ENCODE peak calls at places on chromosome 9, in seven cellular contexts. E is IMR-90, I is left ventricle myocardium inferior, N is heart left ventricle, B is PC-3, O is endodermal cell, A is suprapubic skin. Q is an unnamed sample.

GRCh38 chr9:133060417-133060841 is 1.4 kb upstream of the CEL start:
- DNase-seq in N (no peak), E (no peak), O (peak; percentile 88), B (no peak), A (no peak), I (no peak), Q (no peak)

GRCh38 chr9:89375181-89375760 is 57.0 kb downstream of the SECISBP2 start:
- DNase-seq in B (peak; percentile 2), I (no peak), N (no peak), O (peak; percentile 62), A (no peak), E (no peak), Q (no peak)

GRCh38 chr9:20408513-20408912 is 213.8 kb downstream of the MLLT3 start:
- DNase-seq in A (no peak), E (no peak), B (no peak), N (no peak), I (no peak), O (peak; percentile 52), Q (no peak)

GRCh38 chr9:98851730-98852462 is 44.4 kb downstream of the GALNT12 start:
- DNase-seq in O (no peak), A (no peak), I (no peak), B (peak; percentile 23), N (no peak), E (peak; percentile 49), Q (no peak)

GRCh38 chr9:126620478-126620877 is 6.8 kb downstream of the LMX1B start:
- DNase-seq in E (no peak), N (no peak), I (no peak), O (no peak), A (no peak), B (no peak), Q (no peak)

GRCh38 chr9:127572961-127573727 is 38.9 kb upstream of the STXBP1 start:
- DNase-seq in B (peak; percentile 49), A (no peak), O (no peak), E (peak; percentile 85), N (no peak), I (no peak), Q (no peak)

GRCh38 chr9:34995288-34996060 is 5.9 kb downstream of the DNAJB5 start:
- DNase-seq in B (no peak), E (peak; percentile 55), A (no peak), N (peak; percentile 45), I (no peak), O (no peak), Q (no peak)

GRCh38 chr9:128005938-128006337 is 25.1 kb upstream of the EEIG1 start:
- DNase-seq in B (peak; percentile 24), N (peak; percentile 59), O (no peak), A (no peak), I (peak; percentile 31), E (no peak), Q (no peak)

GRCh38 chr9:104088416-104088815 is 5.7 kb upstream of the SMC2 start:
- DNase-seq in A (no peak), B (no peak), N (no peak), E (peak; percentile 3), O (no peak), I (no peak), Q (no peak)

GRCh38 chr9:103041961-103042360 is 46.8 kb downstream of the CYLC2 start:
- DNase-seq in I (no peak), E (no peak), N (no peak), A (no peak), O (peak; percentile 43), B (no peak), Q (no peak)

GRCh38 chr9:116238225-116238624 is 84.6 kb downstream of the PAPPA start:
- DNase-seq in N (no peak), A (no peak), E (peak; percentile 93), I (no peak), O (no peak), B (peak; percentile 11), Q (no peak)

DNA sequence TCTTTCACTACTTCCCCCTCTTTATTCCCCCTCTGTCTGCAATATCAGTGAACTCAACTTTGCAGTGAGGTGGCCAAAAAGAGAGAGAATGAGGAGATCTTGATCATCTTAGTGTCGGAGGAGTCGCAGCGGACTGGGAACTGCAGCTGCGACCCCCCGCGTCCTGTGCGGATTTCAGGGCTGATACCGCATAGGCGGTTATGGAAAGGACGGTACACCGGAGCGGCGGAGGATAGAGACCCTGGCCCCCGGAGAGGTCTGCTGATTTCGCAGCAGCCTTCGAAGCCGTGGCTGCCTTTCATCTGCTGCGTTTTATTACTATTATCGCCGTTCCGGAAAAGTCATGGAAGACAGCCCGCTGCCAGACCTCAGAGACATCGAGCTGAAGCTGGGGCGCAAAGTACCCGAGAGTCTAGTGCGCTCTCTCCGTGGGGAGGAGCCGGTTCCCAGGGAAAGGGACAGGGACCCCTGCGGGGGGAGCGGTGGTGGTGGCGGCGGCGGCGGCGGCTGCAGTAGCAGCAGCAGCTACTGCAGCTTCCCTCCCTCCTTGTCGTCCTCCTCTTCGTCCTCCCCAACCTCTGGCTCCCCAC is 648 bp downstream of the LURAP1L start:
- DNase-seq in B (no peak), E (no peak), O (no peak), N (no peak), I (peak; percentile 16), A (no peak), Q (peak; percentile 44)
- TF ChIP-seq CTCF in B (no peak), E (no peak), O (no peak), N (no peak), I (no peak), A (no peak), Q (no peak)

GRCh38 chr9:38621434-38622082 is 1.2 kb upstream of the ANKRD18A start:
- DNase-seq in B (peak; percentile 31), E (no peak), N (no peak), I (no peak), A (no peak), O (peak; percentile 81), Q (no peak)
- H3K27ac ChIP-seq in B (peak overlapping the region; percentile 72), E (no peak overlapping the region), N (no peak overlapping the region), I (peak overlapping the region; percentile 63), A (no peak overlapping the region), O (no peak overlapping the region), Q (no peak overlapping the region)

GRCh38 chr9:26725573-26725972 is 167.0 kb downstream of the CAAP1 start:
- DNase-seq in N (no peak), O (no peak), E (no peak), I (no peak), A (no peak), B (no peak), Q (no peak)
- TF ChIP-seq CTCF in N (no peak), O (no peak), E (no peak), I (no peak), A (no peak), B (no peak), Q (no peak)

GRCh38 chr9:136118367-136119258 is at the start of gene TMEM250:
- DNase-seq in I (peak; percentile 95), B (peak; percentile 95), A (peak; percentile 97), N (peak; percentile 98), O (peak; percentile 97), E (peak; percentile 95), Q (peak; percentile 91)

GRCh38 chr9:136115641-136116359 is 2.9 kb downstream of the TMEM250 start:
- DNase-seq in B (no peak), E (no peak), O (no peak), N (no peak), A (no peak), I (no peak), Q (no peak)

GRCh38 chr9:136118061-136118366 is 661 bp downstream of the TMEM250 start:
- DNase-seq in O (no peak), N (no peak), B (no peak), A (no peak), E (no peak), I (peak; percentile 47), Q (no peak)

GRCh38 chr9:136116360-136117098 is 2.1 kb downstream of the TMEM250 start:
- DNase-seq in A (no peak), B (no peak), O (no peak), I (no peak), E (no peak), N (no peak), Q (no peak)

DNA sequence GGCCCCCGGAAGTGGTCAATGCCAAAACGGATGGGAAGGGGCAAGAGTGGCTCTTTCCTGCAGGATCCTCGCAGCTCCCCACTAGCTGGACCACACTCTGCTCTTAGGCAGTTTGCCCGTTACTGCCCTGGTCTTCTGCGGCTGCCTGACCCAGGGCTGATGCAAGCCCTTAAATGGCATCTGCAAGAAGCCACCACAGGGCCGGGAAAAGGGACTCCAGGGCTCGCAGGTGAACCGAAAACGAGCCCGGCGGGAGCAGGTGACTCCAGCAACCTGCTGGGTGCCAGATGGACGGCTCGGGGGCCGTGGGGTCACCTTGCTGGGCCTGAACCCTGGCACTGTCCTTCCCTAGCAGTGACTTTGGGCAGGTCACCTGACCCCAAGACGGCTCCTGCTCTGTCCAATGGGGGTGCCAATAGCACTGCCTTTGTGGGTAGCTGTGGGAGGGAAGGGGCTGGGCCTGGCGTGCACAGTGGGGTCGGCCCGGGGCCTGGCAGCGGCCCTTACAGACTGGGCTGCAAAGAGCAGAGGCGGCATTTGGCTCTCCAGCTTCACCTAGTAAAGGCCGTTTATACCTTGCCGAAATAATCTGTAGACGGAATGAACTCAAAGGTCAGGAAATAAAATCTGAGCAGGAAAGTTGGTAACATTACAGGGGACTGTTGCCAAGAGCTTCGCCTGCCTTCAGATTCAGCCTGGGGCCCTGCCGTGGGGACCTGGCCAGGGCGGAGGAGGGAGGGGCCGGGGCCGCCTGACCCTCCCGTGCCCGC is 1.2 kb downstream of the TMEM250 start:
- DNase-seq in N (peak; percentile 71), A (no peak), E (no peak), I (peak; percentile 72), O (no peak), B (no peak), Q (no peak)
- H3K27ac ChIP-seq in N (peak overlapping the region; percentile 99), A (peak overlapping the region; percentile 97), E (peak overlapping the region; percentile 74), I (peak overlapping the region; percentile 98), O (peak overlapping the region; percentile 44), B (peak overlapping the region; percentile 49), Q (peak overlapping the region; percentile 93)

DNA sequence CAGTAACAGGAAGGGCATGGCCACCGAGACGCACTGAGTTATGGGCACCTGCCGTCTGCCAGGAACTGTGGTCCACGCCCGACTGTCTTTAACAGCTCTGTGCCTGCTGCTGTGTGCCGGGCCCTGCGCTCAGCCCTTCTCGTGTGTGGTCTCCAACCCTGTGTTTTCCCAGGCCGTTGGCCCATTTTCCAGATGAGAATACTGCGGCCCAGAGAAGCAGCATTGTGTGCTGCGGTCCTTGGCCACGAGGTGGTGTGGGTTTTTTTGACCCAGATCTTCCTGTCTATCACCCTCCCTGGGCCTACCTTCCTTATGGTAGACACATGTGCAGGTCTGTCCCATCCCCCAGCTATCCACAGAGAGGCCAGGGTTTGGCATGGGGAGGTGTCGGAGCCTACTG is 47.0 kb downstream of the RXRA start:
- DNase-seq in E (no peak), B (no peak), A (no peak), O (no peak), N (no peak), I (no peak), Q (no peak)
- TF ChIP-seq CTCF in E (no peak), B (no peak), A (no peak), O (peak; percentile 41), N (no peak), I (no peak), Q (no peak)

Q was measured in dorsolateral prefrontal cortex.